ENCODE peak calls at places on chromosomes 6 and 20, in seven cellular contexts. V is psoas muscle, J is adrenal gland, R is cardiac muscle cell, W is spleen, L is ovary, Q is PC-9. Y is an unnamed sample.

GRCh38 chr6:170243386-170243785 is 47.5 kb downstream of the DLL1 start:
- DNase-seq in L (no peak), J (no peak), Q (no peak), W (no peak), V (no peak), R (no peak), Y (no peak)

GRCh38 chr20:47860049-47860830 is 75.0 kb upstream of the SULF2 start:
- DNase-seq in R (no peak), J (no peak), L (no peak), W (no peak), V (no peak), Q (no peak), Y (no peak)

GRCh38 chr6:106116125-106116524 is 30.0 kb downstream of the PRDM1 start:
- DNase-seq in R (no peak), W (no peak), J (no peak), Q (no peak), V (peak; percentile 30), L (no peak), Y (peak; percentile 68)

GRCh38 chr20:51928931-51929330 is 126.6 kb upstream of the SALL4 start:
- DNase-seq in L (no peak), V (no peak), W (no peak), R (no peak), J (no peak), Q (no peak), Y (no peak)

GRCh38 chr20:58597021-58597940 is 53.8 kb upstream of the STX16 start:
- DNase-seq in V (peak; percentile 41), L (peak; percentile 58), W (peak; percentile 23), Q (no peak), J (no peak), R (no peak), Y (no peak)

GRCh38 chr6:139872635-139873034 is 498.2 kb upstream of the CITED2 start:
- DNase-seq in J (no peak), W (no peak), Q (no peak), L (no peak), V (no peak), R (no peak), Y (no peak)

GRCh38 chr6:111534366-111534765 is 51.3 kb upstream of the REV3L start:
- DNase-seq in Q (no peak), L (peak; percentile 61), W (no peak), V (peak; percentile 66), J (peak; percentile 72), R (peak; percentile 49), Y (no peak)

GRCh38 chr6:80988892-80989291 is 763.6 kb downstream of the TENT5A start:
- DNase-seq in R (no peak), V (no peak), L (no peak), W (no peak), J (no peak), Q (no peak), Y (no peak)

GRCh38 chr6:166173292-166173951 is 5.8 kb upstream of the TBXT start:
- DNase-seq in W (no peak), V (no peak), J (no peak), R (peak; percentile 41), Q (no peak), L (no peak), Y (no peak)

GRCh38 chr20:13423472-13424173 is 202.5 kb downstream of the ISM1 start:
- DNase-seq in Q (no peak), L (no peak), J (no peak), V (no peak), W (no peak), R (no peak), Y (no peak)

GRCh38 chr6:130943738-130944137 is 116.5 kb downstream of the SMLR1 start:
- DNase-seq in Q (peak; percentile 24), R (no peak), W (no peak), L (no peak), J (no peak), V (no peak), Y (no peak)

GRCh38 chr20:53975761-53976160 is 94.6 kb downstream of the BCAS1 start:
- DNase-seq in J (no peak), Q (peak; percentile 5), W (no peak), R (no peak), V (no peak), L (no peak), Y (no peak)

GRCh38 chr6:112337209-112337638 is 9.9 kb upstream of the RFPL4B start:
- DNase-seq in R (peak; percentile 89), L (peak; percentile 79), J (peak; percentile 47), W (no peak), V (peak; percentile 31), Q (no peak), Y (peak; percentile 55)

GRCh38 chr6:17278289-17279061 is 2.7 kb upstream of the RBM24 start:
- DNase-seq in W (no peak), J (no peak), Q (peak; percentile 70), V (no peak), R (peak; percentile 44), L (no peak), Y (peak; percentile 84)

GRCh38 chr20:9457055-9457454 is 57.3 kb upstream of the LAMP5 start:
- DNase-seq in V (no peak), W (no peak), L (no peak), J (no peak), R (no peak), Q (no peak), Y (no peak)

GRCh38 chr6:156562019-156562418 is 215.2 kb upstream of the ARID1B start:
- DNase-seq in L (no peak), V (no peak), W (peak; percentile 62), Q (no peak), R (no peak), J (no peak), Y (no peak)

GRCh38 chr20:36629719-36630340 is 16.2 kb downstream of the SLA2 start:
- DNase-seq in L (no peak), R (peak; percentile 23), Q (no peak), V (no peak), J (no peak), W (peak; percentile 87), Y (no peak)

GRCh38 chr20:63005862-63006564 is 751 bp downstream of the BHLHE23 start:
- DNase-seq in V (no peak), R (peak; percentile 20), J (no peak), L (no peak), Q (no peak), W (no peak), Y (no peak)

GRCh38 chr20:18628330-18628941 is 40.6 kb downstream of the DTD1 start:
- DNase-seq in Q (no peak), L (no peak), V (no peak), W (no peak), J (no peak), R (no peak), Y (no peak)

GRCh38 chr6:3451498-3451897 is 5.4 kb downstream of the SLC22A23 start:
- DNase-seq in Q (no peak), L (no peak), W (no peak), J (no peak), R (no peak), V (no peak), Y (no peak)

GRCh38 chr20:32017711-32018251 is 7.5 kb downstream of the CCM2L start:
- DNase-seq in J (no peak), V (no peak), Q (peak; percentile 73), R (no peak), L (no peak), W (peak; percentile 79), Y (peak; percentile 25)

GRCh38 chr6:169230923-169231789 is 22.5 kb downstream of the THBS2 start:
- DNase-seq in V (no peak), Q (no peak), J (peak; percentile 16), R (no peak), W (no peak), L (no peak), Y (no peak)

GRCh38 chr6:5636210-5637030 is 370.3 kb downstream of the NRN1 start:
- DNase-seq in V (no peak), J (no peak), R (no peak), L (no peak), W (no peak), Q (no peak), Y (no peak)

GRCh38 chr6:5637714-5638113 is 369.0 kb downstream of the NRN1 start:
- DNase-seq in Q (no peak), J (no peak), W (no peak), L (no peak), V (no peak), R (no peak), Y (no peak)

GRCh38 chr6:5630636-5631035 is 369.3 kb downstream of the FARS2 start:
- DNase-seq in J (no peak), L (no peak), V (no peak), W (no peak), R (no peak), Q (no peak), Y (no peak)

GRCh38 chr6:5634525-5634924 is 372.2 kb downstream of the NRN1 start:
- DNase-seq in Q (no peak), R (peak; percentile 50), L (no peak), J (no peak), V (no peak), W (no peak), Y (no peak)

GRCh38 chr6:5632348-5632935 is 371.1 kb downstream of the FARS2 start:
- DNase-seq in J (no peak), W (no peak), R (no peak), L (no peak), Q (no peak), V (no peak), Y (no peak)
- H3K4me1 ChIP-seq in J (no peaks in the 10 kb centered on the region), W (peaks cover 2% of the 10 kb centered on the region), R (peaks cover 14% of the 10 kb centered on the region), L (no peaks in the 10 kb centered on the region), Q (no peaks in the 10 kb centered on the region), V (peaks cover 17% of the 10 kb centered on the region), Y (no peaks in the 10 kb centered on the region)

DNA sequence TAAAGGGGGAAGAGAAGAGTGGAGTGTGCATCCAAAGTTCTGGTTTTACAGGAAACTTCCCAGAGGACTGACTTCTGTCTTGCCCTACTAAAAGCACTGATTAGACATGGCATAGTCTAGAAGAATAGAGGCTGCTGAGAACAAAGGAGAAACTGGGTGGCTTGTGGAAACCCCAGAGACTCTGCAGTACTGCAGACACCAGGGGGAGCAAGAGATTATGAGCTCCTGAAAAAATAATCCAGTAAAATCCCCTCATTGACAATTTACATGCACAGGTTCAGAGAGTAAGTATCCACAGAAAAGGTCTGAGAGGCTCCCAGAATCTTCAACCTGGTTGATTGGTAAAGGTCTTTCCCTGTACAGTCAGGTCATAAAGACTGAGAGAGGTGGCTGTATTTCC is 48.7 kb upstream of the CLVS2 start:
- DNase-seq in Q (no peak), L (no peak), J (no peak), V (no peak), R (no peak), W (no peak), Y (no peak)
- TF ChIP-seq CTCF in Q (peak; percentile 83), L (no peak), J (no peak), V (peak; percentile 41), R (peak; percentile 4), W (no peak), Y (peak; percentile 53)

GRCh38 chr6:119307041-119307440 is 42.5 kb downstream of the MAN1A1 start:
- DNase-seq in J (no peak), Q (no peak), V (no peak), W (no peak), R (no peak), L (no peak), Y (no peak)
- H3K27ac ChIP-seq in J (no peak overlapping the region), Q (no peak overlapping the region), V (no peak overlapping the region), W (no peak overlapping the region), R (no peak overlapping the region), L (no peak overlapping the region), Y (no peak overlapping the region)

DNA sequence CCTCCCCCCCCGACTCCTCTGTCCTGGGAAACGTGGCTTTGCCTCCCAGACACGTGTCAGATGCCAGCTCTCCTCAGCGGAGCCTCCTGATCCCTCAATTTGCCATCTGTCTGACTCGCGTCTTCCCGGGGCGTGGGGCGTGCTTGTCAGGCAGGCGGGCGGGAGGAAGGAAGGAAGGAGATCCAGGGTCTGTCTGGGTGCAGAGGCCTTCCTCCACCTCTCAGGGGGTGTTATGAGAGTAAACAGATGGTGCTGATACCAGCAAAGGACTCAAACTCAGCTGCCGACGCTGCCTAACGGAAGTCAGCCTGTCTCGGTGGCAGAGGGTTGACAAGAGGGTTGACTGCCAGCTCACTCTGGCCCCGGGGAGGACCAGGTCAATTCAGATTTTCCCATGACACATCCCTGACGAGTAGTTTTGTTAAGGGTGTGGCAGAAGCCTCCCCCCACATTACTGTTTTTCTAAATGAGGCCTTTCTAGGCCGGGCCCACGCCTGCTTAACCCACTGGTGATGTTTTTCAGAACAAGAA is 17.0 kb downstream of the UQCC2 start:
- DNase-seq in J (no peak), L (no peak), Q (peak; percentile 49), R (peak; percentile 46), V (no peak), W (peak; percentile 87), Y (peak; percentile 74)
- H3K4me1 ChIP-seq in J (peaks cover 11% of the 10 kb centered on the region), L (peaks cover 16% of the 10 kb centered on the region), Q (peaks cover 23% of the 10 kb centered on the region), R (peaks cover 51% of the 10 kb centered on the region), V (peaks cover 62% of the 10 kb centered on the region), W (peaks cover 85% of the 10 kb centered on the region), Y (peaks cover 22% of the 10 kb centered on the region)

Y was measured in foreskin keratinocyte.